ENCODE peak calls at places on chromosome 7, in six cellular contexts. S is H1, R is SK-N-SH, U is HepG2, C is GM12878, D is K562. Y is an unnamed sample. For H3K27me3, the result is how much of the 10 kb centered on the place peaks cover.

GRCh38 chr7:94272821-94273583 is 121.7 kb upstream of the COL1A2 start:
- DNase-seq in C (no peak), D (no peak), U (no peak), R (no peak), S (no peak), Y (no peak)

GRCh38 chr7:68730871-68731403 is 867.3 kb upstream of the AUTS2 start:
- DNase-seq in S (no peak), U (peak), C (no peak), R (no peak), D (no peak), Y (no peak)

GRCh38 chr7:128422037-128422436 is 12.3 kb upstream of the IMPDH1 start:
- DNase-seq in R (no peak), S (no peak), C (no peak), U (no peak), D (no peak), Y (no peak)

GRCh38 chr7:32476816-32477648 is 13.1 kb downstream of the LSM5 start:
- DNase-seq in S (no peak), D (no peak), R (no peak), C (no peak), U (no peak), Y (no peak)

GRCh38 chr7:18429547-18429946 is 66.0 kb upstream of the HDAC9 start:
- DNase-seq in R (no peak), U (no peak), C (no peak), D (no peak), S (no peak), Y (no peak)

GRCh38 chr7:64528770-64529169 is 34.1 kb downstream of the ZNF680 start:
- DNase-seq in C (no peak), U (no peak), D (no peak), S (no peak), R (no peak), Y (no peak)

GRCh38 chr7:57179776-57180415 is 47.7 kb upstream of the ZNF479 start:
- DNase-seq in U (no peak), S (no peak), D (no peak), C (no peak), R (no peak), Y (no peak)

GRCh38 chr7:90900640-90901353 is 304.7 kb downstream of the CDK14 start:
- DNase-seq in D (no peak), R (no peak), U (peak), S (no peak), C (no peak), Y (no peak)

GRCh38 chr7:17559388-17559787 is 260.9 kb downstream of the AHR start:
- DNase-seq in S (no peak), U (no peak), C (no peak), D (no peak), R (no peak), Y (no peak)

GRCh38 chr7:36207451-36208291 is 54.6 kb downstream of the EEPD1 start:
- DNase-seq in R (peak), C (no peak), S (no peak), D (no peak), U (peak), Y (peak)

GRCh38 chr7:137563986-137564385 is 220.5 kb upstream of the PTN start:
- DNase-seq in C (no peak), D (no peak), S (no peak), U (no peak), R (no peak), Y (no peak)

GRCh38 chr7:73717025-73717807 is 2.3 kb downstream of the STX1A start:
- DNase-seq in R (no peak), S (no peak), U (no peak), C (no peak), D (no peak), Y (no peak)

GRCh38 chr7:129615018-129615417 is 3.5 kb downstream of the NRF1 start:
- DNase-seq in U (peak), S (no peak), C (peak), R (no peak), D (no peak), Y (peak)

GRCh38 chr7:31027161-31027965 is 24.7 kb upstream of the ADCYAP1R1 start:
- DNase-seq in S (no peak), R (peak), U (no peak), D (no peak), C (no peak), Y (no peak)

GRCh38 chr7:50565977-50566376 is 772 bp upstream of the DDC start:
- DNase-seq in D (no peak), S (no peak), C (no peak), R (no peak), U (no peak), Y (no peak)

GRCh38 chr7:134480730-134481129 is 21.8 kb upstream of the AKR1B1 start:
- DNase-seq in R (no peak), C (no peak), D (no peak), S (no peak), U (peak), Y (no peak)

GRCh38 chr7:42139751-42140150 is 97.3 kb downstream of the GLI3 start:
- DNase-seq in R (no peak), U (no peak), D (no peak), C (no peak), S (no peak), Y (no peak)

GRCh38 chr7:117741962-117742361 is 131.3 kb downstream of the CTTNBP2 start:
- DNase-seq in D (no peak), C (no peak), U (no peak), R (no peak), S (no peak), Y (no peak)

GRCh38 chr7:11469028-11469718 is 362.8 kb downstream of the THSD7A start:
- DNase-seq in R (no peak), U (no peak), C (no peak), D (no peak), S (no peak), Y (no peak)

GRCh38 chr7:47937711-47938573 is 10.3 kb downstream of the PKD1L1 start:
- DNase-seq in R (no peak), D (no peak), U (no peak), C (peak), S (no peak), Y (no peak)

GRCh38 chr7:30727061-30727945 is 24.6 kb upstream of the INMT start:
- DNase-seq in D (no peak), U (no peak), C (no peak), S (no peak), R (no peak), Y (peak)

GRCh38 chr7:143256325-143256724 is 6.9 kb upstream of the GSTK1 start:
- DNase-seq in D (peak), C (no peak), U (no peak), S (no peak), R (no peak), Y (no peak)

GRCh38 chr7:73715648-73716317 is 3.7 kb downstream of the STX1A start:
- DNase-seq in R (no peak), S (no peak), D (peak), C (no peak), U (peak), Y (peak)

GRCh38 chr7:22319424-22320403 is 37.2 kb downstream of the RAPGEF5 start:
- DNase-seq in S (no peak), C (no peak), D (no peak), U (no peak), R (no peak), Y (no peak)

GRCh38 chr7:22387583-22387982 is 30.6 kb upstream of the RAPGEF5 start:
- DNase-seq in R (no peak), U (no peak), S (no peak), C (no peak), D (no peak), Y (no peak)

GRCh38 chr7:112009081-112009480 is 197.1 kb downstream of the DOCK4 start:
- DNase-seq in U (peak), C (no peak), R (no peak), S (no peak), D (no peak), Y (no peak)

GRCh38 chr7:15621468-15621867 is 59.7 kb upstream of the AGMO start:
- DNase-seq in S (no peak), R (no peak), C (no peak), D (no peak), U (no peak), Y (no peak)

GRCh38 chr7:91556239-91556638 is 292.0 kb downstream of the FZD1 start:
- DNase-seq in S (no peak), C (no peak), U (no peak), D (no peak), R (no peak), Y (no peak)

GRCh38 chr7:45581271-45581780 is 7.2 kb downstream of the ADCY1 start:
- DNase-seq in C (no peak), S (no peak), R (no peak), U (no peak), D (no peak), Y (no peak)

GRCh38 chr7:157547102-157547501 is 210.3 kb downstream of the DNAJB6 start:
- DNase-seq in D (no peak), U (no peak), R (no peak), S (no peak), C (no peak), Y (no peak)

GRCh38 chr7:32415519-32415918 is 74.7 kb downstream of the LSM5 start:
- DNase-seq in D (no peak), C (no peak), U (no peak), S (no peak), R (no peak), Y (no peak)

GRCh38 chr7:24831240-24831639 is 74.0 kb upstream of the GSDME start:
- DNase-seq in R (no peak), C (no peak), S (no peak), D (no peak), U (no peak), Y (no peak)

GRCh38 chr7:2953099-2953498 is 90.6 kb downstream of the CARD11 start:
- DNase-seq in C (no peak), U (no peak), R (no peak), S (no peak), D (no peak), Y (no peak)

GRCh38 chr7:77258014-77258413 is 58.4 kb upstream of the FGL2 start:
- DNase-seq in C (no peak), R (peak), S (no peak), U (no peak), D (peak), Y (peak)

GRCh38 chr7:105906169-105906568 is 29.8 kb upstream of the ATXN7L1 start:
- DNase-seq in S (no peak), D (no peak), R (no peak), U (no peak), C (no peak), Y (no peak)

GRCh38 chr7:112176241-112176640 is 30.0 kb downstream of the DOCK4 start:
- DNase-seq in S (no peak), C (no peak), D (no peak), U (no peak), R (no peak), Y (no peak)

GRCh38 chr7:91999631-92000571 is 59.2 kb downstream of the AKAP9 start:
- DNase-seq in S (no peak), R (no peak), D (no peak), U (no peak), C (no peak), Y (no peak)

GRCh38 chr7:77348371-77348813 is 67.8 kb downstream of the GSAP start:
- DNase-seq in C (no peak), R (peak), D (no peak), U (no peak), S (no peak), Y (no peak)

GRCh38 chr7:22597845-22598244 is 97.9 kb upstream of the STEAP1B start:
- DNase-seq in C (no peak), U (no peak), D (no peak), S (no peak), R (no peak), Y (no peak)

GRCh38 chr7:27392477-27392876 is 149.9 kb downstream of the EVX1 start:
- DNase-seq in D (no peak), R (no peak), S (no peak), U (no peak), C (no peak), Y (no peak)

GRCh38 chr7:27389508-27389907 is 146.9 kb downstream of the EVX1 start:
- DNase-seq in D (no peak), C (no peak), S (no peak), U (no peak), R (no peak), Y (no peak)

GRCh38 chr7:27382307-27382706 is 139.7 kb downstream of the EVX1 start:
- DNase-seq in D (no peak), U (no peak), C (no peak), R (no peak), S (no peak), Y (no peak)

GRCh38 chr7:27386581-27386980 is 144.0 kb downstream of the EVX1 start:
- DNase-seq in D (no peak), U (no peak), R (no peak), S (no peak), C (no peak), Y (no peak)
- H3K27me3 ChIP-seq in D (under half), U (under half), R (under half), S (under half), C (under half), Y (under half)

DNA sequence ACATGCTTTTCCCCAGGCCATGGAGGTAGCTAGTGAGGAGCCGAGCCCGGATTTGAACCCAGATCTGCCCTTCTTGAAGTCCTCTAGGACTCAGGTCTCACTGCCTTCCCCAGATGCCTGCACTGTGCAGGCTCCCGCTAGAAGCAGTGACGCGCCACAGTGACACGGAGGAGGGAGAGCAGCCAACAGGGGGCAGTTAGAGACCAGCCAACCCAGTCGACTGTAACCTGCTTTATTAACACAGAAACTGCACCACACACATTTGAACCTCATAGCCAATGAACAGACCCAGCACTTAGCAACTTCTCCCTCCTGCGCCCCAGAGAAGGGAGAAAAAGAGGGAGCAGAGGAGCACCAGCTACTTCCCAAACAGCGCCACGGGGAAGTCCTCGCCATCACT is 27.4 kb downstream of the PILRA start:
- DNase-seq in S (no peak), U (peak), C (no peak), R (peak), D (peak), Y (no peak)
- TF ChIP-seq GABPA in S (no peak), U (no peak), C (no peak), R (no peak), D (no peak), Y (no peak)

GRCh38 chr7:116670409-116671036 is 1.5 kb upstream of the MET start:
- DNase-seq in D (no peak), U (peak), R (no peak), S (no peak), C (no peak), Y (no peak)

GRCh38 chr7:116669769-116670168 is 2.2 kb upstream of the MET start:
- DNase-seq in D (no peak), S (no peak), R (no peak), C (no peak), U (no peak), Y (no peak)

GRCh38 chr7:116672596-116673503 is 854 bp downstream of the MET start:
- DNase-seq in D (no peak), S (no peak), C (no peak), U (peak), R (peak), Y (no peak)

GRCh38 chr7:116671681-116672595 is at the start of gene MET:
- DNase-seq in S (no peak), D (peak), C (no peak), U (peak), R (peak), Y (peak)

GRCh38 chr7:116671111-116671510 is 885 bp upstream of the MET start:
- DNase-seq in U (no peak), S (no peak), R (no peak), D (no peak), C (no peak), Y (no peak)
- H3K27me3 ChIP-seq in U (under half), S (under half), R (under half), D (under half), C (under half), Y (under half)

GRCh38 chr7:114976666-114977065 is 54.8 kb downstream of the MDFIC start:
- DNase-seq in C (no peak), S (no peak), R (no peak), U (no peak), D (no peak), Y (no peak)

GRCh38 chr7:114979803-114980507 is 58.1 kb downstream of the MDFIC start:
- DNase-seq in C (no peak), U (no peak), S (no peak), D (no peak), R (no peak), Y (no peak)

GRCh38 chr7:114981323-114981722 is 59.4 kb downstream of the MDFIC start:
- DNase-seq in U (no peak), D (no peak), C (no peak), R (no peak), S (no peak), Y (no peak)

GRCh38 chr7:114977277-114977676 is 55.4 kb downstream of the MDFIC start:
- DNase-seq in D (no peak), R (no peak), S (no peak), C (no peak), U (no peak), Y (no peak)

GRCh38 chr7:114979388-114979787 is 57.5 kb downstream of the MDFIC start:
- DNase-seq in S (no peak), U (no peak), R (no peak), C (no peak), D (no peak), Y (no peak)
- TF ChIP-seq GABPA in S (no peak), U (no peak), R (no peak), C (no peak), D (no peak), Y (no peak)

GRCh38 chr7:20793686-20794394 is 7.2 kb upstream of the SP8 start:
- DNase-seq in C (no peak), S (no peak), U (no peak), D (no peak), R (no peak), Y (no peak)

GRCh38 chr7:20793258-20793657 is 6.6 kb upstream of the SP8 start:
- DNase-seq in C (no peak), U (no peak), R (no peak), D (no peak), S (no peak), Y (no peak)

GRCh38 chr7:20795881-20796280 is 9.2 kb upstream of the SP8 start:
- DNase-seq in D (no peak), S (no peak), R (no peak), U (no peak), C (no peak), Y (no peak)

GRCh38 chr7:20795361-20795760 is 8.7 kb upstream of the SP8 start:
- DNase-seq in C (no peak), U (no peak), R (no peak), D (no peak), S (no peak), Y (no peak)

GRCh38 chr7:20794676-20795075 is 8.0 kb upstream of the SP8 start:
- DNase-seq in R (no peak), D (no peak), S (no peak), U (no peak), C (no peak), Y (no peak)
- H3K27me3 ChIP-seq in R (half or more), D (under half), S (under half), U (under half), C (under half), Y (half or more)

DNA sequence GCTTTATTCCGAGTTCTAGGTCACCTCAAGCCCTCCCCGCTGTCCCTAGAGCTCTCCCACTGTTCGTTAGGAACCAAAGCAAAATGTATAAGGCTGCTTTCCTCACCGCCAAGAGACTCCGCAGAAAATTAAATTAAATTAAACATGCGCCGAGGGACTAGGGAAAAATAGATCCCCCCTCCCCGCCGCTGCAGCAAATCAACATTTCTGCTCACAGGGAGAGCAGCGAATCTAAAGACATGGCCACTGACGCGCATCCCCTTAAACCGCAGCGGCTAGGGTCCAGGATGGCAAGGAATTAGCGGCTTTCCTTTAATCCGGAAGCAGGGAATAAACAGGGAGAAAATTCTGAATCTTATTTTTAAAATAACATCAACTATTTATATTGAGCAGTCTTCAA is 7.6 kb downstream of the SP8 start:
- DNase-seq in C (no peak), D (no peak), S (no peak), R (no peak), U (no peak), Y (no peak)
- TF ChIP-seq GABPA in C (no peak), D (no peak), S (no peak), R (no peak), U (no peak), Y (no peak)

DNA sequence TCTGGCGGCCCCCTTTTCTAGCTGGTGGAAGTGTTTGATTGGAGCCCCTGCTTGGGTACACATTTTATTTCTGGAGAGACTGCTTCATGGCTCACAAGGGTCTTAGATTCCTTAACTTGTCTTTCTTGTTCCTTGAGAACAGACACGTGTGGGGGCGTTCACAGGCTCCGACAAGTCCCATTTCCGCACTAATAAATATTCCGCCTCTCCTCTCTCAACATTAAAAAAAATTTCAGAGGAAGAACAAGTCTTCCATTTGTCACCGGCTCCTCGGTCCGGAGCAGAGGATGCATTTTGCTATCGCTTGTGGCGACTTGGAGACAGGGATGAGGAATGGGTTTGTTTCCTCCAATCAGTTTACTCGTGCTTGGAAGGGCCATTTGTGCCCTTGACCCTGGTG is 134.0 kb upstream of the PODXL start:
- DNase-seq in U (no peak), R (no peak), S (no peak), C (no peak), D (no peak), Y (no peak)
- H3K27me3 ChIP-seq in U (under half), R (under half), S (under half), C (under half), D (under half), Y (under half)

GRCh38 chr7:151275813-151276577 is 27.5 kb upstream of the SMARCD3 start:
- DNase-seq in U (no peak), C (no peak), R (peak), S (no peak), D (no peak), Y (no peak)
- TF ChIP-seq GABPA in U (no peak), C (no peak), R (no peak), S (no peak), D (no peak), Y (no peak)

GRCh38 chr7:133114519-133114918 is 32.6 kb upstream of the CHCHD3 start:
- DNase-seq in U (no peak), D (no peak), R (no peak), S (no peak), C (no peak), Y (no peak)

GRCh38 chr7:133115596-133115995 is 33.7 kb upstream of the CHCHD3 start:
- DNase-seq in S (no peak), C (no peak), R (no peak), D (no peak), U (no peak), Y (no peak)

GRCh38 chr7:133121175-133121844 is 39.4 kb upstream of the CHCHD3 start:
- DNase-seq in D (peak), U (no peak), C (no peak), S (no peak), R (peak), Y (no peak)

GRCh38 chr7:133119067-133119466 is 37.2 kb upstream of the CHCHD3 start:
- DNase-seq in S (no peak), U (no peak), C (no peak), D (no peak), R (peak), Y (no peak)

DNA sequence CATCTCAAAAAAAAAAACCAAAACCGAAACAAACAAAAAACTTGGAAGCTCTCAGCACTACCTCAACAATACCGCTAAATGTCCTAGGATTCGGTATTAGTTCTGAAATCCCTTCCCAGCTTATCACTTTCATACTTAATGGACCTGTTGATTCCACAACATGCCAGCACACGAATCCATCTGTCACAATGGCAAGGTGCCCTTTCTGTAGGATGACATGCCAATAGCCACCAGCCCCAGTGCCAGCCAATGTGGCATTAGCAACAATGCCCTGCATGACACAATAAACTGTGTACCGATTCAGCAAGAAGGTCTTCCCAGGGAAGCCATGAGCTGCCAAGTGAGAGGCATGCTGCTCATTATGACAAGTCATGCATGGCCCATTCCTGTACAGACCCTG is 35.5 kb upstream of the CHCHD3 start:
- DNase-seq in R (no peak), S (no peak), C (no peak), D (no peak), U (no peak), Y (no peak)
- H3K27me3 ChIP-seq in R (under half), S (under half), C (under half), D (under half), U (under half), Y (under half)